ENCODE peak calls at places on chromosomes 3 and 15, in six cellular contexts. H is hepatocyte, O is transverse colon, G is GM23338, N is neural progenitor cell, Y is HL-60. W is an unnamed sample.
A peak's percentile ranks its signal among the peaks of the same experiment; 100 is the strongest.

GRCh38 chr3:38031022-38031994 is 1.9 kb upstream of the PLCD1 start:
- DNase-seq in N (no peak), O (peak; percentile 81), G (no peak), H (peak; percentile 30), Y (no peak), W (no peak)

GRCh38 chr3:111285188-111285547 is 213.6 kb downstream of the NECTIN3 start:
- DNase-seq in O (no peak), Y (no peak), N (no peak), G (no peak), H (no peak), W (no peak)

GRCh38 chr15:65532738-65533051 is 2.4 kb downstream of the HACD3 start:
- DNase-seq in N (no peak), H (peak; percentile 68), Y (no peak), G (no peak), O (no peak), W (no peak)

GRCh38 chr3:50466177-50466576 is 37.3 kb downstream of the CACNA2D2 start:
- DNase-seq in O (no peak), N (no peak), G (no peak), H (no peak), Y (no peak), W (no peak)

GRCh38 chr3:4432233-4432632 is 34.8 kb downstream of the SUMF1 start:
- DNase-seq in N (no peak), Y (no peak), O (no peak), G (no peak), H (no peak), W (no peak)

GRCh38 chr3:140406655-140407054 is 271.2 kb upstream of the TRIM42 start:
- DNase-seq in G (no peak), O (no peak), N (no peak), Y (no peak), H (no peak), W (no peak)

GRCh38 chr3:169170456-169170855 is 493.1 kb downstream of the MECOM start:
- DNase-seq in O (no peak), Y (no peak), G (no peak), N (no peak), H (no peak), W (no peak)

GRCh38 chr3:190497809-190498208 is 16.1 kb upstream of the IL1RAP start:
- DNase-seq in G (no peak), Y (no peak), O (no peak), N (no peak), H (no peak), W (no peak)

GRCh38 chr3:5653426-5653825 is 465.9 kb downstream of the EDEM1 start:
- DNase-seq in Y (no peak), N (no peak), H (no peak), G (no peak), O (no peak), W (no peak)

GRCh38 chr3:42608586-42608985 is 8.1 kb downstream of the NKTR start:
- DNase-seq in H (peak; percentile 35), Y (no peak), G (no peak), O (no peak), N (no peak), W (no peak)

DNA sequence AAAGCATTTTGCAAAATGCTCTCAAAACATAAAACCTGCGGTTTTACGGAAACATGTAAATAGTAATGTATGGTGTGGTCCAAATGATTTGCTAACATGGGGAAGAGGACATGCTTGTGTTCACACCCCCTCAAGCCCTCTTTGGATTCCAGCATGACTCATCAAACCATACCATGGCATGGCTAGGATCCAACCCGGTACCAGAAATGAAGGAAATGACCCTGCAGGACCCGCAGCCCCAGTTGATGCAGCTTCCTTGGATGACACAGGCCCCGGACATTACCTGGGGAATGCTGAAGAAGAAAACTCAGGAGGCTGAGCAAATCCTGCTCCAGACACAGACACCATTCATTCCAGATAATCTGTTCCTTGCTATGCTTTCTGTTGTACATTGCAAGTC is 222.9 kb downstream of the DTWD1 start:
- DNase-seq in O (no peak), H (no peak), N (no peak), G (no peak), Y (no peak), W (no peak)
- H3K4me3 ChIP-seq in O (no peak overlapping the region), H (no peak overlapping the region), N (no peak overlapping the region), G (no peak overlapping the region), Y (no peak overlapping the region), W (no peak overlapping the region)

GRCh38 chr15:96011109-96011608 is 319.3 kb upstream of the NR2F2 start:
- DNase-seq in G (no peak), O (no peak), N (peak; percentile 25), H (no peak), Y (no peak), W (no peak)
- TF ChIP-seq CTCF in G (no peak), O (no peak), N (no peak), H (no peak), Y (no peak), W (no peak)

DNA sequence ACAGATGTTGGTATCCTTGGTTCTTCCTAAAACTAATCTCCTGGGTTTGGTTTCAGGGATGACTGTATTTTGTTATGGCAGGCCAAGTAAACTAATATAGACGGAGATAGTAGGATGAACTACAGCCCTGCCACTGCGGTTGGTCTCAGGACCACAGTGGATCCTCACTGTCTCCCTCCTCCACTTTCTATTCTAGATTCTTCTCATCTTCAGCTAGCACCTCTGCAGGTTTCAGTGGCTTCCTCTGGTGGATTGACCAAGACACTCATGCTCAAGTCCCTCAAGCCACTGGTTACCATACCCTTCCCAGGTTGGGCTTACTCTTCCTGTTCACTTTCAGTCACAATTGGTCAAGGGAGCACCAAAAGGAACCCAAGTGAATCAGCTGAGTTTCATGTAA is 71.1 kb upstream of the CLDN18 start:
- DNase-seq in G (no peak), O (no peak), H (no peak), N (no peak), Y (no peak), W (no peak)
- H3K27me3 ChIP-seq in G (no peaks in the 10 kb centered on the region), O (no peaks in the 10 kb centered on the region), H (no peaks in the 10 kb centered on the region), N (no peaks in the 10 kb centered on the region), Y (no peaks in the 10 kb centered on the region), W (no peaks in the 10 kb centered on the region)

GRCh38 chr3:138938877-138939562 is 7.9 kb downstream of the FOXL2 start:
- DNase-seq in Y (no peak), N (peak; percentile 55), G (peak; percentile 51), H (no peak), O (no peak), W (no peak)

GRCh38 chr3:138937690-138938055 is 9.3 kb downstream of the FOXL2 start:
- DNase-seq in G (peak; percentile 67), N (peak; percentile 61), Y (no peak), H (no peak), O (no peak), W (no peak)

GRCh38 chr3:138936763-138937689 is 9.9 kb downstream of the FOXL2 start:
- DNase-seq in H (no peak), N (peak; percentile 36), O (no peak), G (no peak), Y (no peak), W (no peak)

GRCh38 chr3:138939563-138940241 is 7.2 kb downstream of the FOXL2 start:
- DNase-seq in O (no peak), G (peak; percentile 84), N (peak; percentile 84), Y (no peak), H (no peak), W (no peak)

GRCh38 chr3:138938056-138938876 is 8.7 kb downstream of the FOXL2 start:
- DNase-seq in G (peak; percentile 73), Y (no peak), N (peak; percentile 61), O (no peak), H (no peak), W (no peak)
- H3K4me3 ChIP-seq in G (peak overlapping the region; percentile 65), Y (no peak overlapping the region), N (peak overlapping the region; percentile 33), O (no peak overlapping the region), H (no peak overlapping the region), W (no peak overlapping the region)